ENCODE peak calls at places on chromosomes 2 and 18, in eight cellular contexts. L is HL-60; W is activated CD4-positive, alpha-beta T cell treated with anti-CD3 and anti-CD28 coated beads, Interleukin-2, amount 10 ng/mL, durations not matched to agents 24 days and 14 days; H is stimulated activated naive CD8-positive, alpha-beta T cell treated with anti-CD3 and anti-CD28 coated beads, Interleukin-15, Interleukin-2, amounts not matched to agents 100 U/mL and 50 U/mL, for 24 hours; V is adipocyte; K is GM12864; T is AG20443; E is activated naive CD8-positive, alpha-beta T cell treated with anti-CD3 and anti-CD28 coated beads for 36 hours. G is an unnamed sample.

GRCh38 chr2:27703638-27704341 is 40.1 kb downstream of the SLC4A1AP start:
- DNase-seq in L (peak), W (peak), H (peak), V (peak), K (peak), T (peak), E (peak), G (peak)

GRCh38 chr2:48531141-48531648 is 1.2 kb downstream of the STON1 start:
- DNase-seq in L (no peak), W (no peak), H (no peak), V (peak), K (no peak), T (peak), E (no peak), G (peak)

GRCh38 chr2:74441690-74442482 is at the start of gene RTKN:
- DNase-seq in L (no peak), W (peak), H (peak), V (no peak), K (no peak), T (no peak), E (peak), G (no peak)

GRCh38 chr18:9802774-9803697 is 82.7 kb upstream of the TXNDC2 start:
- DNase-seq in L (no peak), W (no peak), H (no peak), V (peak), K (no peak), T (no peak), E (no peak), G (no peak)

GRCh38 chr2:173606619-173607305 is 252.1 kb downstream of the CDCA7 start:
- DNase-seq in L (no peak), W (no peak), H (no peak), V (peak), K (no peak), T (no peak), E (no peak), G (no peak)

GRCh38 chr2:229715895-229716507 is 1.6 kb upstream of the DNER start:
- DNase-seq in L (no peak), W (peak), H (peak), V (peak), K (no peak), T (no peak), E (peak), G (no peak)

GRCh38 chr2:124804014-124804940 is 779.2 kb downstream of the CNTNAP5 start:
- DNase-seq in L (no peak), W (peak), H (no peak), V (peak), K (no peak), T (peak), E (no peak), G (no peak)

GRCh38 chr2:56515399-56515798 is 331.6 kb downstream of the CCDC85A start:
- DNase-seq in L (no peak), W (no peak), H (no peak), V (no peak), K (no peak), T (no peak), E (no peak), G (no peak)

G was measured in C1 segment of cervical spinal cord.